ENCODE peak calls at places on chromosome 14, in eight cellular contexts. One of them, this sample, is unnamed.

GRCh38 chr14:103123128-103123633 is at the start of gene TNFAIP2:
- DNase-seq in tibial nerve: peak
- DNase-seq in neural crest cell: no peak
- DNase-seq in HFFc6: no peak
- DNase-seq in GM13977: peak
- DNase-seq in left ventricle myocardium inferior: peak
- DNase-seq in AG10803: peak
- DNase-seq in B cell: peak
- DNase-seq in this sample: peak

GRCh38 chr14:55553791-55554190 is 26.2 kb upstream of the KTN1 start:
- DNase-seq in GM13977: no peak
- DNase-seq in tibial nerve: no peak
- DNase-seq in AG10803: no peak
- DNase-seq in HFFc6: no peak
- DNase-seq in B cell: no peak
- DNase-seq in left ventricle myocardium inferior: no peak
- DNase-seq in neural crest cell: no peak
- DNase-seq in this sample: no peak

GRCh38 chr14:75274899-75275569 is 3.6 kb upstream of the FOS start:
- DNase-seq in AG10803: no peak
- DNase-seq in neural crest cell: no peak
- DNase-seq in HFFc6: no peak
- DNase-seq in left ventricle myocardium inferior: peak
- DNase-seq in B cell: peak
- DNase-seq in tibial nerve: no peak
- DNase-seq in GM13977: peak
- DNase-seq in this sample: peak

GRCh38 chr14:91138511-91139359 is 24.9 kb downstream of the DGLUCY start:
- DNase-seq in neural crest cell: no peak
- DNase-seq in HFFc6: peak
- DNase-seq in tibial nerve: no peak
- DNase-seq in GM13977: peak
- DNase-seq in AG10803: peak
- DNase-seq in B cell: peak
- DNase-seq in left ventricle myocardium inferior: no peak
- DNase-seq in this sample: no peak

GRCh38 chr14:55133416-55133815 is 4.4 kb downstream of the LGALS3 start:
- DNase-seq in left ventricle myocardium inferior: no peak
- DNase-seq in HFFc6: peak
- DNase-seq in GM13977: no peak
- DNase-seq in AG10803: no peak
- DNase-seq in tibial nerve: no peak
- DNase-seq in B cell: no peak
- DNase-seq in neural crest cell: no peak
- DNase-seq in this sample: no peak

GRCh38 chr14:20970983-20971704 is 15.9 kb downstream of the RNASE2 start:
- DNase-seq in left ventricle myocardium inferior: peak
- DNase-seq in B cell: peak
- DNase-seq in AG10803: peak
- DNase-seq in HFFc6: peak
- DNase-seq in tibial nerve: peak
- DNase-seq in GM13977: peak
- DNase-seq in neural crest cell: peak
- DNase-seq in this sample: peak

GRCh38 chr14:65128096-65128495 is 25.8 kb upstream of the MAX start:
- DNase-seq in tibial nerve: no peak
- DNase-seq in neural crest cell: no peak
- DNase-seq in GM13977: no peak
- DNase-seq in AG10803: peak
- DNase-seq in HFFc6: no peak
- DNase-seq in left ventricle myocardium inferior: no peak
- DNase-seq in B cell: no peak
- DNase-seq in this sample: no peak

GRCh38 chr14:100067971-100068959 is 3.0 kb downstream of the EVL start:
- DNase-seq in left ventricle myocardium inferior: peak
- DNase-seq in tibial nerve: no peak
- DNase-seq in HFFc6: no peak
- DNase-seq in GM13977: no peak
- DNase-seq in AG10803: no peak
- DNase-seq in B cell: peak
- DNase-seq in neural crest cell: no peak
- DNase-seq in this sample: peak

GRCh38 chr14:78863143-78863542 is 693.0 kb downstream of the NRXN3 start:
- DNase-seq in left ventricle myocardium inferior: no peak
- DNase-seq in GM13977: peak
- DNase-seq in B cell: no peak
- DNase-seq in HFFc6: peak
- DNase-seq in AG10803: peak
- DNase-seq in neural crest cell: peak
- DNase-seq in tibial nerve: no peak
- DNase-seq in this sample: no peak

GRCh38 chr14:100873083-100873482 is 30.4 kb downstream of the RTL1 start:
- DNase-seq in HFFc6: no peak
- DNase-seq in tibial nerve: no peak
- DNase-seq in AG10803: no peak
- DNase-seq in B cell: no peak
- DNase-seq in GM13977: no peak
- DNase-seq in neural crest cell: no peak
- DNase-seq in left ventricle myocardium inferior: peak
- DNase-seq in this sample: no peak

GRCh38 chr14:20458031-20458789 is 3.0 kb downstream of the PIP4P1 start:
- DNase-seq in left ventricle myocardium inferior: no peak
- DNase-seq in neural crest cell: no peak
- DNase-seq in B cell: no peak
- DNase-seq in GM13977: no peak
- DNase-seq in HFFc6: no peak
- DNase-seq in AG10803: no peak
- DNase-seq in tibial nerve: no peak
- DNase-seq in this sample: no peak

GRCh38 chr14:77139540-77140342 is 1.9 kb downstream of the ZDHHC22 start:
- DNase-seq in HFFc6: no peak
- DNase-seq in GM13977: peak
- DNase-seq in AG10803: no peak
- DNase-seq in tibial nerve: no peak
- DNase-seq in neural crest cell: peak
- DNase-seq in B cell: peak
- DNase-seq in left ventricle myocardium inferior: no peak
- DNase-seq in this sample: no peak

GRCh38 chr14:71764701-71765347 is 167.4 kb upstream of the RGS6 start:
- DNase-seq in tibial nerve: no peak
- DNase-seq in neural crest cell: no peak
- DNase-seq in GM13977: no peak
- DNase-seq in B cell: no peak
- DNase-seq in AG10803: peak
- DNase-seq in HFFc6: no peak
- DNase-seq in left ventricle myocardium inferior: no peak
- DNase-seq in this sample: no peak

GRCh38 chr14:22545842-22546721 is 42.9 kb downstream of the DAD1 start:
- DNase-seq in AG10803: peak
- DNase-seq in tibial nerve: no peak
- DNase-seq in neural crest cell: no peak
- DNase-seq in left ventricle myocardium inferior: no peak
- DNase-seq in GM13977: no peak
- DNase-seq in HFFc6: peak
- DNase-seq in B cell: no peak
- DNase-seq in this sample: no peak

GRCh38 chr14:94936901-94937321 is 167.0 kb upstream of the GSC start:
- DNase-seq in B cell: no peak
- DNase-seq in AG10803: no peak
- DNase-seq in left ventricle myocardium inferior: peak
- DNase-seq in HFFc6: no peak
- DNase-seq in tibial nerve: no peak
- DNase-seq in GM13977: no peak
- DNase-seq in neural crest cell: no peak
- DNase-seq in this sample: no peak

GRCh38 chr14:21069388-21070082 is 569 bp upstream of the ARHGEF40 start:
- DNase-seq in left ventricle myocardium inferior: peak
- DNase-seq in tibial nerve: no peak
- DNase-seq in GM13977: peak
- DNase-seq in AG10803: peak
- DNase-seq in B cell: peak
- DNase-seq in HFFc6: no peak
- DNase-seq in neural crest cell: peak
- DNase-seq in this sample: no peak

DNA sequence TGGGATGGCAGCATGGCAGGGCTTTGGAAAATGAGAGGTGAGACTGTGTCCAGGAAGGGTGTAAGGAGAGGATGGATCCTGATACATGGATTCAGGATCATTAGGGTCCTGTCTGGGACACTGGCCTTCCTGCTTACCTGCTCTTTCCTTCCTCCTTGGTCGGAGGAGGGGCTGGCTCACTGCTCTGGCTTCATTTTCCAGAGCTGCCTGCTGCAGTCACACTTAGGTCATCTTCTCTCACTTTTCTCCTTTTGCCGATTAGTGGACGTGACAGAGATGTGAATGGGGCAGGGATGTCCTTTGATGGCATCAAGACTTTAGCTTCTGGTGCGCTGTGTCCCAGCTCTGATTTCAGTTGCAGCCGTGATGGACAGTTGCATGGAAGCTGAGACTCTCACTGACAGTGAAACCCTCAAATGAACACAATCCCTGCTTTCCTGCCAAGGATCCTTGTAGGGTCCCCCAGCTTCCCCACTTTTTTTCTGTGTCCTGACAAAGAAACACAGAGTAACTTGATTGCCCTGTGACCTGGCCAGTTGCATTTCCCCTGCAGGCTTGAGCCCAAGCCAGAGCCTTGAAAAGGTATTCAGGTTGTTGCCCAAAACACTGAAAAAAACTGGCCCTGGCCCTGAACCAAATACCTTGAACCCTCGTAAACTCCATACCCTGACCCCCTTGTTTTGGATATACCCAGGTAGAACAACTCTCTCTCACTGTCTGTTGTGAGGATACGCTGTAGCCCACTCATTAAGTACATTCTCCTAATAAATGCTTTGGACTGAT is 756 bp upstream of the CIDEB start:
- DNase-seq in HFFc6: no peak
- DNase-seq in neural crest cell: no peak
- DNase-seq in left ventricle myocardium inferior: no peak
- DNase-seq in tibial nerve: no peak
- DNase-seq in GM13977: no peak
- DNase-seq in B cell: no peak
- DNase-seq in AG10803: no peak
- DNase-seq in this sample: no peak
- TF ChIP-seq CTCF in HFFc6: peak
- TF ChIP-seq CTCF in neural crest cell: peak
- TF ChIP-seq CTCF in left ventricle myocardium inferior: peak
- TF ChIP-seq CTCF in tibial nerve: no peak
- TF ChIP-seq CTCF in GM13977: no peak
- TF ChIP-seq CTCF in B cell: peak
- TF ChIP-seq CTCF in AG10803: no peak
- TF ChIP-seq CTCF in this sample: no peak

DNA sequence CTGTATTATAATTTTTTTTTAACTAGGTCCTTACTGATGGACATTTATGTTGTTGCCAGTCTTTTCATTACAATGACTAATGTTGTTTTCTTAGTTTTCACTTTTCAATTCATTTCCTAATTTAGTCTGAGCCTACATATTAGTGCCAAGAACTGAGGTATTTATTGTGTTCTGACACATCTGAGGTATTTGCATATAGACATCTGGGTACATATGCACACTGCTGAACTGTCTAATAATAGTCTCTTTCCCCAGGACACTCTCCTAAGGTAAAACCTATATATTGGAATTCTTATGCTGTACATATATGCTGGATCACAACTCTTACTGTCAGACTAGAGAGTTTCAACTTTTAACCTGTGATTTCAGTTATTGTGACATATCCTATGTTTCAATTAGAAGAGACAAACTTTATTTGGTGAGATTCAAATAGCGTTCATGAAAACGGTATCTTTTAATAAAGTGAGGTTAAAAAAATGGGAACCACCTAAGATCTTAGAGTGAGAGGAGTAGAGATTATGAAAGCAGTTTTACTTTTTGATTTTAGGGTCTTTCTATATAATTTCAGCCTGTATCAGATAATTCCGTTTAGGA is 263.2 kb downstream of the RAD51B start:
- DNase-seq in tibial nerve: no peak
- DNase-seq in GM13977: no peak
- DNase-seq in B cell: no peak
- DNase-seq in neural crest cell: no peak
- DNase-seq in HFFc6: no peak
- DNase-seq in left ventricle myocardium inferior: no peak
- DNase-seq in AG10803: no peak
- DNase-seq in this sample: no peak
- TF ChIP-seq CTCF in tibial nerve: no peak
- TF ChIP-seq CTCF in GM13977: no peak
- TF ChIP-seq CTCF in B cell: no peak
- TF ChIP-seq CTCF in neural crest cell: no peak
- TF ChIP-seq CTCF in HFFc6: no peak
- TF ChIP-seq CTCF in left ventricle myocardium inferior: no peak
- TF ChIP-seq CTCF in AG10803: no peak
- TF ChIP-seq CTCF in this sample: no peak

DNA sequence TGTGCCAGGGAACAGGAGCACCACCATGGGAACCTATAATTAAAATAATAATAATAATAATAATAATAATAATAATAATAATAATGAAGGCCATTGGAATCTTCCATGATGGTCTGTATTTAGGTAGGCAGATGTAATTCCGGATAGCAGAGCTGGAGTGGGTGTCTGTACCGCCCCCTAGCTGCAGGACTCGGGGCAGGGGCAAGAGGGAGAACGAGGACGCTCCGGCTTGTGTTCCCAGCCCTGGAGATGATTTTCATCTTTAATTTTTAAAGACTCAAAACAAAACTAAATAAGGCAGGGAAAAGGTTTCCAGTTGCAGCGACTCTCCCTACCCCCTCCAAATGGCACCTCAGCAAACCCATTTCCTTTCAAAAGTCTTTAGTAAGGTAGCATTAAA is 501.1 kb downstream of the VRK1 start:
- DNase-seq in AG10803: no peak
- DNase-seq in HFFc6: no peak
- DNase-seq in left ventricle myocardium inferior: no peak
- DNase-seq in GM13977: no peak
- DNase-seq in neural crest cell: no peak
- DNase-seq in tibial nerve: no peak
- DNase-seq in B cell: no peak
- DNase-seq in this sample: no peak
- TF ChIP-seq CTCF in AG10803: no peak
- TF ChIP-seq CTCF in HFFc6: no peak
- TF ChIP-seq CTCF in left ventricle myocardium inferior: no peak
- TF ChIP-seq CTCF in GM13977: no peak
- TF ChIP-seq CTCF in neural crest cell: peak
- TF ChIP-seq CTCF in tibial nerve: no peak
- TF ChIP-seq CTCF in B cell: no peak
- TF ChIP-seq CTCF in this sample: no peak

DNA sequence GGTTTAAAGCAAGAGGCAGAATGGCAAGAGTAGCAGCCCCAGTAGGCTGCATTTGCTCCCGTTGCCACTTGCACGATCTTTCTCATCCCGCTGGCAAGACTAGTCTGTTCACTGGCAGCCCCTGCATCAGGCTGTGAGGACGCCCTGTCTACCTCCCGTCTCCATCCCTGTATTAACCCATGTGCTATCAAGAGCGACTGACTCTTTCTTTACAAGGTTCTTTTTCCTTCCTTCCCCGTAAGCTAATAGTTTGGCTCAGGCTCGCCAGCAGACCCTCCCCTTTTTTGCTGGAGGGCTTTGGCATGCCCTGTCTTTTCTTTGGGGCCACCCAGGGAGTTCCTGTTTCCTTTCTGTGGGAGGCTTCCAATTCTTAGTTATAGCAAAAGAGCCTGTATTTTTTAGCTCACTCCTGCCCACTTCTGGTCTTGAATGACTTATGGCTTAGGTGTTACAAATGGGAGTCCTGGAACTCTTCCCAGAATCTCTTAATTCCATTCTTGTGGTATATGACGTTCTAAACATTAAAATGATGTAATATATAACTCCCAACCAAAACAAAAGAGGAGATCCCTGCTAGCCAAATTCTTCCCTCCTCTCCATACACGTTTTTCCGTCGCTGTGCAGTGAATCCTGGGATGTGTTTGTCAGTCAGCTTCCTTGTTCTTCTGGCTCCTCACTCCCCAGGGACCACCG is 149.0 kb downstream of the PRKCH start:
- DNase-seq in AG10803: peak
- DNase-seq in HFFc6: peak
- DNase-seq in B cell: no peak
- DNase-seq in tibial nerve: no peak
- DNase-seq in left ventricle myocardium inferior: peak
- DNase-seq in GM13977: no peak
- DNase-seq in neural crest cell: no peak
- DNase-seq in this sample: peak
- TF ChIP-seq CTCF in AG10803: peak
- TF ChIP-seq CTCF in HFFc6: peak
- TF ChIP-seq CTCF in B cell: no peak
- TF ChIP-seq CTCF in tibial nerve: no peak
- TF ChIP-seq CTCF in left ventricle myocardium inferior: peak
- TF ChIP-seq CTCF in GM13977: no peak
- TF ChIP-seq CTCF in neural crest cell: no peak
- TF ChIP-seq CTCF in this sample: no peak

This sample was measured in lung.